ENCODE peak calls at places on chromosomes 12 and 14, in four cellular contexts. G, E, B and V are unnamed samples.

GRCh38 chr14:105495990-105496830 is 5.2 kb downstream of the TEDC1 start:
- DNase-seq in B (no peak), E (peak; percentile 85), G (no peak), V (no peak)

GRCh38 chr12:114412825-114413749 is 7.1 kb upstream of the TBX5 start:
- DNase-seq in B (no peak), E (no peak), G (no peak), V (no peak)

GRCh38 chr14:79044894-79045624 is 874.9 kb downstream of the NRXN3 start:
- DNase-seq in B (no peak), E (no peak), G (peak; percentile 14), V (no peak)

GRCh38 chr12:121452356-121453021 is 52.6 kb downstream of the RNF34 start:
- DNase-seq in E (no peak), B (no peak), G (no peak), V (no peak)

GRCh38 chr14:67393689-67394088 is 18.3 kb downstream of the PLEK2 start:
- DNase-seq in B (no peak), E (no peak), G (no peak), V (no peak)

GRCh38 chr12:121132601-121133481 is at the start of gene P2RX7:
- DNase-seq in E (no peak), G (peak; percentile 59), B (peak; percentile 40), V (no peak)

GRCh38 chr14:87503711-87504110 is 489.3 kb downstream of the GALC start:
- DNase-seq in B (no peak), G (no peak), E (no peak), V (no peak)

GRCh38 chr14:87306770-87307169 is 686.2 kb downstream of the GALC start:
- DNase-seq in B (no peak), E (no peak), G (no peak), V (no peak)

GRCh38 chr14:105168979-105169507 is 467 bp upstream of the JAG2 start:
- DNase-seq in E (no peak), G (peak; percentile 67), B (no peak), V (peak; percentile 77)

GRCh38 chr12:53492830-53493609 is 6.2 kb downstream of the MAP3K12 start:
- DNase-seq in B (peak; percentile 46), E (peak; percentile 81), G (peak; percentile 72), V (peak; percentile 91)

GRCh38 chr12:10528150-10528953 is 22.7 kb downstream of the EIF2S3B start:
- DNase-seq in G (no peak), B (no peak), E (no peak), V (no peak)

GRCh38 chr12:3117144-3117581 is 40.0 kb downstream of the TSPAN9 start:
- DNase-seq in E (no peak), G (no peak), B (no peak), V (no peak)

GRCh38 chr14:94129111-94129757 is at the start of gene IFI27L2:
- DNase-seq in E (peak; percentile 40), B (no peak), G (peak; percentile 90), V (peak; percentile 69)

GRCh38 chr14:100012928-100013327 is 52.3 kb upstream of the EVL start:
- DNase-seq in G (no peak), B (no peak), E (no peak), V (no peak)

GRCh38 chr14:51564460-51564859 is 87.2 kb upstream of the FRMD6 start:
- DNase-seq in E (no peak), B (no peak), G (no peak), V (no peak)

GRCh38 chr14:95811813-95812212 is 64.8 kb upstream of the TUNAR start:
- DNase-seq in E (no peak), B (no peak), G (no peak), V (no peak)

GRCh38 chr14:101120636-101121398 is 217.3 kb upstream of the RTL1 start:
- DNase-seq in B (no peak), E (no peak), G (no peak), V (no peak)

GRCh38 chr12:128365831-128366231 is 98.9 kb downstream of the TMEM132C start:
- DNase-seq in G (no peak), B (no peak), E (no peak), V (no peak)
- TF ChIP-seq MYC in G (no peak), B (no peak), E (no peak), V (no peak)

GRCh38 chr14:68791078-68791983 is 1.5 kb downstream of the ZFP36L1 start:
- DNase-seq in B (no peak), G (no peak), E (no peak), V (no peak)

GRCh38 chr14:68789002-68789797 is 3.7 kb downstream of the ZFP36L1 start:
- DNase-seq in G (peak; percentile 45), B (no peak), E (peak; percentile 75), V (peak; percentile 65)

GRCh38 chr14:68789798-68790655 is 2.8 kb downstream of the ZFP36L1 start:
- DNase-seq in B (no peak), G (no peak), E (no peak), V (no peak)

GRCh38 chr14:68792022-68792829 is 641 bp downstream of the ZFP36L1 start:
- DNase-seq in B (no peak), E (no peak), G (no peak), V (peak; percentile 34)

DNA sequence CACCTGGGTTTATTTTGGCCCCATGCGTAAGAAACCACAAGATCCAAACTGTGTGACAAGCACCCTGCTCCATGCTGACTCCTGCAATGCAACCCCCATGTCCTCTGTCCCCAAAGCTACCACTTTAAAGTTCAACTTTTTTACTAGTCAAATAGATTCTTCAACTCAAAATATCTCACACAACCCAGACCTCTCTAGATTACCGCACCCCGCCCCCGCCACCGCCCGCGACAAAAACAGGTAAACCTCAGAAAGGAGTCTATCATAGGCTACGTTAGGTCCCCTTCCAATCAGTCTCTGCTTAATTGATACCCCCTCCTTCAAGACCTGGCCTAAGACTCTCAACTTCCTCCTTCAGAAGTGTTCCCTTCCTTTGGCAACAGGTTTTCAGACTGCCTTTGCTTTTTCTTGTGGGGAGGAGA is 2.2 kb downstream of the ZFP36L1 start:
- DNase-seq in B (no peak), G (no peak), E (no peak), V (no peak)
- TF ChIP-seq ESRRA in B (no peak), G (no peak), E (no peak), V (no peak)

GRCh38 chr14:65846469-65846868 is 433.9 kb downstream of the FUT8 start:
- DNase-seq in E (no peak), G (no peak), B (no peak), V (no peak)
- TF ChIP-seq MYC in E (no peak), G (no peak), B (no peak), V (no peak)

DNA sequence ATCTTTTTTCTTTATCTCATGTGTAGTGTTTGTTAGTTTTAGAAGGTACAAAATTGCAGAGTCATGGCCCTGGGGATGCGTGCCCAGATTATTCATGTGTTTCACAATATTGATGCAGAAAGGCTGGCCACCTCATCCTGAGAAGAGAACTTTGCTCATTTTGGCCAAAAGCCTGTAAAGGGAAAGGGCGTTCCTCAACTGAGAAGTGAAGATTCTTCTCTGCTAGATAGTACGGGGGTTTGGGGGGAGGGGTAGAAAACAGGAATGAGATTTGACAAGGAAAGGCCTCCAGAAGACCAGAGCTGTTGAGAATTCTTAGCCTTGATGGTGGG is 1.7 kb downstream of the MGST1 start:
- DNase-seq in E (peak; percentile 81), G (peak; percentile 44), B (no peak), V (peak; percentile 27)
- TF ChIP-seq ESRRA in E (no peak), G (no peak), B (no peak), V (no peak)

DNA sequence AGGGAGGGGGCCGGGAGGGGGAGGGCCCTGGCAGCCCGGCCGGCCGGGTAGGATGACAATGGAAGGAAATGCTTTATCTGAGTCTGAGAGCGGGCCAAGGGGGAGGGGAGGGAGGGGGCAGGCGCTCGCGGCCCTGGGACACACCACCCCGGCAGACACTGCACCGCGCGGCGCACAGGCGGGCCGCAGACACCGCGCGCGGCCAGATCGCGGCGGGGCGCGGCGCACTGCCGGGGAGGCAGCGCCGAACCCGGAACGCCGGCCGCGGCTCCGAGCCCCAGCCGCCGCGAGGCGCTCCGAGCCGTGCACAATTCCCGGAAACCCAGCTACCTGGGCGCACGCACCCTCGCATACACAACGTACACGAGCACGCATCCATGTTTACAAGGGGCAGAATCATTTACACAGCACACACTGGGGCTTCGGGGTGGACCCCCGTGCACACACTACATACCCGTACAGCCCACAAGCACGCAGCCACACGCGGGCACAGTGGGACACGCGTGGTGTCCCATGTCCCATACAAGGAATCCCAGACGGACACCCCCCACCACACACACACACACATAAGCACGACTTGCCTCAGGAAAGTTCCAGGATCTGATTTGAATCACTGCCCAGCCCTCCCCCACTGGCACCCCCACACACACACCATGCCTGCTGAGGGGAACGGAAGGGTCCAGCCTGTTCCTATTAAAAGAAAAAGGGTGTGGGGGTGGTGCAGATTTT is at the start of gene HDAC7:
- DNase-seq in G (peak; percentile 90), B (no peak), E (peak; percentile 62), V (peak; percentile 90)
- TF ChIP-seq MYC in G (no peak), B (no peak), E (peak; percentile 67), V (peak; percentile 28)

DNA sequence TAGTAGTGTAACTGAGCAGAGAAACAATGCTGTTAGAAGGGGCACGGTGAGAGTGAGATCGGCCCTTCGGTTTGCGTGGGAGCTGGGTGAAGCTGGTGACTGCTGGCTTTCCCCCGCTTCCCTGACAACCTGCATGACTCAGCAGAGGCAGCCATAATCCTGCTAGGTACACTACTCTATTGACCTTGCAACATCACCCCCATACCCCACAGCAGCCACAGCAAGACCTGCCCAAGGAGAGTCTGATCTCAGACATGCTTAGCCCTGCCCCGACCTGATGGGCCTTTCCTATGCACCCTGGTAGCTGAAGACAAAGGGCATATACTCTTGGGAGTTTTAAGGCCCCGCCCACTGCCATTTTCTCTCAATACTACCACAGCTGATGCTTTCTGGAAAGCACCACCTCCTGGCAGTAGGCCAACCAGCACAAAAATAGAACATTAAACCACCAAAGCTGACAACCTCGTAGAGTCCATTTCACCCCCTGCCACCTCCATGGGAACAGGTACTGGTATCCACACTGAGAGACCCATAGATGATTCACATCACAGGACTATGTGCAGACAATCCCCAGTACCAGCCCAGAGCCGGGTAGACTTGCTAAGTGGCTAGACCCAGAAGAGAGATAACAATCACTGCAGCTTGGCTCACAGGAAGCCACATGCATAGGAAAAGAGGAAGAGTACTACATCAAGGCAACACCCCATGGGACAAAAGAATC is 75.9 kb upstream of the RGS6 start:
- DNase-seq in G (no peak), B (peak; percentile 64), E (no peak), V (no peak)
- TF ChIP-seq ESRRA in G (no peak), B (no peak), E (no peak), V (no peak)

GRCh38 chr14:64363265-64363840 is 24.8 kb upstream of the MTHFD1 start:
- DNase-seq in B (no peak), E (no peak), G (no peak), V (no peak)
- TF ChIP-seq MYC in B (no peak), E (no peak), G (no peak), V (peak; percentile 99)